ENCODE peak calls at places on chromosomes 12 and 14, in eight cellular contexts. P is left ventricle myocardium inferior; S is testis; I is IMR-90; Z is uterus; Y is caudate nucleus; J is HL-60; D is CD8-positive, alpha-beta T cell. K is an unnamed sample.

GRCh38 chr14:60092516-60092915 is 793 bp downstream of the PCNX4 start:
- DNase-seq in P (no peak), S (peak), I (peak), Z (peak), Y (no peak), J (peak), D (no peak), K (peak)

GRCh38 chr12:76249501-76249900 is 98.7 kb downstream of the BBS10 start:
- DNase-seq in P (no peak), S (no peak), I (no peak), Z (no peak), Y (no peak), J (no peak), D (no peak), K (no peak)

GRCh38 chr14:36224176-36224575 is 47.7 kb upstream of the PTCSC3 start:
- DNase-seq in P (no peak), S (no peak), I (no peak), Z (no peak), Y (no peak), J (no peak), D (no peak), K (no peak)

GRCh38 chr12:92988622-92989130 is 59.6 kb upstream of the EEA1 start:
- DNase-seq in P (no peak), S (no peak), I (no peak), Z (no peak), Y (no peak), J (no peak), D (no peak), K (no peak)

GRCh38 chr14:80624581-80624980 is 317.0 kb downstream of the CEP128 start:
- DNase-seq in P (no peak), S (no peak), I (peak), Z (no peak), Y (no peak), J (no peak), D (no peak), K (no peak)

GRCh38 chr12:21509768-21510167 is 8.2 kb downstream of the GOLT1B start:
- DNase-seq in P (no peak), S (no peak), I (no peak), Z (no peak), Y (no peak), J (no peak), D (no peak), K (peak)

GRCh38 chr12:4118017-4118510 is 155.5 kb upstream of the CCND2 start:
- DNase-seq in P (peak), S (peak), I (peak), Z (no peak), Y (no peak), J (peak), D (no peak), K (peak)

GRCh38 chr14:54374117-54374884 is 22.5 kb upstream of the CDKN3 start:
- DNase-seq in P (no peak), S (no peak), I (peak), Z (no peak), Y (no peak), J (no peak), D (no peak), K (no peak)

GRCh38 chr14:72802588-72802946 is 91.3 kb downstream of the DPF3 start:
- DNase-seq in P (no peak), S (no peak), I (peak), Z (no peak), Y (no peak), J (no peak), D (no peak), K (no peak)

GRCh38 chr14:94121485-94121884 is 7.9 kb downstream of the IFI27L2 start:
- DNase-seq in P (no peak), S (no peak), I (no peak), Z (peak), Y (no peak), J (no peak), D (no peak), K (no peak)

GRCh38 chr12:6336859-6337744 is 4.8 kb downstream of the TNFRSF1A start:
- DNase-seq in P (no peak), S (no peak), I (no peak), Z (peak), Y (no peak), J (peak), D (peak), K (peak)

GRCh38 chr14:54347044-54347443 is 49.8 kb upstream of the CDKN3 start:
- DNase-seq in P (no peak), S (no peak), I (no peak), Z (no peak), Y (no peak), J (no peak), D (no peak), K (no peak)

GRCh38 chr12:68310370-68310769 is 21.8 kb downstream of the MDM1 start:
- DNase-seq in P (no peak), S (no peak), I (peak), Z (no peak), Y (no peak), J (no peak), D (no peak), K (no peak)

GRCh38 chr12:32217354-32218310 is 111.0 kb downstream of the BICD1 start:
- DNase-seq in P (no peak), S (no peak), I (peak), Z (no peak), Y (no peak), J (peak), D (no peak), K (no peak)

GRCh38 chr12:113980537-113981337 is 14.6 kb upstream of the RBM19 start:
- DNase-seq in P (no peak), S (peak), I (peak), Z (no peak), Y (no peak), J (peak), D (no peak), K (no peak)

GRCh38 chr14:71552809-71553208 is 379.4 kb upstream of the RGS6 start:
- DNase-seq in P (no peak), S (no peak), I (no peak), Z (no peak), Y (no peak), J (no peak), D (no peak), K (no peak)

GRCh38 chr14:89399594-89400068 is 17.4 kb downstream of the FOXN3 start:
- DNase-seq in P (no peak), S (no peak), I (peak), Z (no peak), Y (no peak), J (no peak), D (no peak), K (no peak)

GRCh38 chr12:19778822-19779221 is 339.5 kb downstream of the AEBP2 start:
- DNase-seq in P (no peak), S (no peak), I (no peak), Z (no peak), Y (no peak), J (no peak), D (no peak), K (no peak)

GRCh38 chr14:49942090-49942489 is 49.2 kb downstream of the ARF6 start:
- DNase-seq in P (no peak), S (no peak), I (no peak), Z (no peak), Y (no peak), J (no peak), D (no peak), K (no peak)

GRCh38 chr12:27651201-27651600 is 45.0 kb upstream of the REP15 start:
- DNase-seq in P (no peak), S (no peak), I (peak), Z (no peak), Y (no peak), J (no peak), D (no peak), K (no peak)

GRCh38 chr12:122853582-122854245 is 18.5 kb downstream of the HIP1R start:
- DNase-seq in P (no peak), S (no peak), I (no peak), Z (no peak), Y (no peak), J (no peak), D (no peak), K (no peak)

GRCh38 chr12:6703631-6704030 is 3.0 kb upstream of the PIANP start:
- DNase-seq in P (no peak), S (no peak), I (peak), Z (no peak), Y (no peak), J (peak), D (no peak), K (no peak)

GRCh38 chr14:84657866-84658385 is 872.0 kb upstream of the FLRT2 start:
- DNase-seq in P (no peak), S (no peak), I (no peak), Z (no peak), Y (no peak), J (no peak), D (no peak), K (no peak)

GRCh38 chr12:98845957-98846356 is 200.9 kb downstream of the APAF1 start:
- DNase-seq in P (no peak), S (no peak), I (no peak), Z (no peak), Y (no peak), J (no peak), D (no peak), K (no peak)

GRCh38 chr12:47889040-47889439 is 15.8 kb downstream of the VDR start:
- DNase-seq in P (no peak), S (no peak), I (no peak), Z (no peak), Y (no peak), J (peak), D (no peak), K (no peak)

DNA sequence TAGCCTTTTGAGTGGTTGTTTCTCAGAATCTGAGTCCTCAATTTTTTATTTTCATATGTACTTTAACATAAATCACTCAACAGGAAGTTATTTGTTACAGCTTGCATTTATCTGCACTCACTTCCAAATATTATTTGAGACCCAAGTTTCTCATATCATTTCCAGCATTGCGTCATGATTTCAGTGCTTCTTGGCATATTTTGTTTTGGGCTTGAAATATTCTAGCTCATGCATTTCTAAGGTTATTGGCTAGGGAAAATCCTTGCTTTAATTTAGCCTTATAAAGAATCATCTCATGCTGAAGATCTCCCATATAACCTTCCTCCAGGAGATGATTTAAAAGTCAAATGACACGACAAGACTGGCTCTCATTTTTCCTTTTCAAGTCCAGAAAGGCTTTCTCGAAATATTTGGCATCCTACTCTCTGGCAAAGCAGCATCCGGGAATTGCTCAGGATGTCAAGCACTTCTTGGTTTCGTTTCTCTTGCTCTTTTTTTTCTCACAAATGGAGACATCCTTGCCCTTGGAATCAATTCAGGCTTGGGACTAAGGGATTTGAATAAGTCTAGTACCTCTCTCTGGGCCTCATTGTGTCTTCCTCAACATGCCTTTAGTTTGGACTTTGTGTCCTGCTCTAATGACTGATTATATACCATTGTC is 295.0 kb downstream of the RMST start:
- DNase-seq in P (no peak), S (no peak), I (no peak), Z (no peak), Y (no peak), J (no peak), D (no peak), K (no peak)
- H3K27ac ChIP-seq in P (peak), S (peak), I (no peak), Z (peak), Y (no peak), J (no peak), D (no peak), K (no peak)

DNA sequence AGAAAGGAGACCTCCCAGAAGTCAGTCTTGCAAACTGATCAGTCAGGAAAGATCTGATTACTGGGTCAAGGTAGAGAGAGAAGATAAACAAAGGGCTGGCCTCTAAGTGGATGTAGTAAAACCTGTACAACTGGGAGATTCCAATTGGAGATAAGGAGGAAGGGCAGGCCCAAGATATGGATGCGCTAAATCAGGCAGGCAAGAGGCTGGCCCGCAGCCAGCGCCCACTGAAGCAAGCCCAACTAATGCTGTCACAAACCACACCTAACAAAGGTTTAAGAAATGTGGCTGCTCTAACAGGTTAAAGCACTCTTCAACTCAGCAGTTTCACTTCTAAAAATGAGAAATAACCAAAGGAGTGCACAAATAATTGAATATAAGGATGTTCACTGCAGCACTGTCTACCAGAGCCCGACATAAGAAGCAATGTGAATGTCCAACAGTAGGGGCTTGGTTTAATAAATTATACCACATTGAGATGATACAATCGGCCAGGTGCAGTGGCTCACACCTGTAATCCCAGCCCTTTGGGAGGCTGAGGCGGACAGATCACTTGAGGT is 4.7 kb downstream of the GLTP start:
- DNase-seq in P (no peak), S (no peak), I (no peak), Z (no peak), Y (no peak), J (no peak), D (no peak), K (no peak)
- H3K27ac ChIP-seq in P (no peak), S (no peak), I (no peak), Z (no peak), Y (peak), J (no peak), D (no peak), K (no peak)

GRCh38 chr14:104968541-104969401 is 9.4 kb downstream of the AHNAK2 start:
- DNase-seq in P (no peak), S (no peak), I (no peak), Z (peak), Y (no peak), J (no peak), D (no peak), K (no peak)
- H3K27ac ChIP-seq in P (peak), S (no peak), I (no peak), Z (peak), Y (no peak), J (no peak), D (no peak), K (no peak)

DNA sequence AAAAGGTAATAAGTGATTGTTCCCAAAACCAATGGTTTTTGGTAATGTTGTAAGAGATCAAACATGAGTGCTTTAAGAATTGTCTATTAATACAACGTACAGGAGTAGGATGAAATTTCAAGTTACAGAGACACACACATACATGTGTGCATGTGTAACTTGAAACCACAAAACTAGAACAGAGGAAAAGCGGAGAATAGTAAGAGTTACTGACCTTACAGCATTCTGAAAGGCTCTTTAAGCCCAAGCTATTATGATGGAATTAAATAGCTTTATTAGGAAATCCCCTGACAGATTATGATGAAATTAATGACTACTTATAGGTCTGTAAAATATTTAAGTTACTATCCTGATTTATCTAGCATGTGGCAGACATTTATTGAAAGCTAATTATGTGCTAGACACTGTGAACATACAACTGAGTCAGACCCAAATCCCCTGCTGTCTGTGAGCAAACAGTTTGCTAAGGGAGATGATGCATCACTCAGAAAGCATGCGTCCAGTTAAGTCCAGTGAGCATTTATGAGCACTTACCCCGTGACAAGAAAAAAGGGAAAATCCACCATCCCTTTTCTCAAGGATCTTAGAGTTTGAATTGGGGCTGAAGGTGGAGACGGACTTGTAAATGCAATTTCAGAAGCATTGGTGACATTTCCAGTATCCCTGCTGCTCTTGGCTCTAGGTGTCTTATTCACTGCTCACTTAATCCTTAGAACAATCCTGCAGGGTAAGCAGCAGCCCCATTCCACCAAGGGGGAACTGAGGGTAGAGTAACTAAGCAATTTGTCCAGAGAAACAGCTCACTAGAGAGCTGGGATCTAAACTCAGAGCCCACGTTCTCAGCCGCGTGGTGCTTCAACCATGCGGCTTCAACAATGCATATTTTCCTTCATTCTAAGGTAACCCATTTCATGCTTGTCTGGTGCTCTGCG is 117.4 kb downstream of the EML1 start:
- DNase-seq in P (no peak), S (no peak), I (peak), Z (no peak), Y (no peak), J (no peak), D (no peak), K (no peak)
- H3K27ac ChIP-seq in P (no peak), S (no peak), I (peak), Z (no peak), Y (no peak), J (no peak), D (no peak), K (no peak)

DNA sequence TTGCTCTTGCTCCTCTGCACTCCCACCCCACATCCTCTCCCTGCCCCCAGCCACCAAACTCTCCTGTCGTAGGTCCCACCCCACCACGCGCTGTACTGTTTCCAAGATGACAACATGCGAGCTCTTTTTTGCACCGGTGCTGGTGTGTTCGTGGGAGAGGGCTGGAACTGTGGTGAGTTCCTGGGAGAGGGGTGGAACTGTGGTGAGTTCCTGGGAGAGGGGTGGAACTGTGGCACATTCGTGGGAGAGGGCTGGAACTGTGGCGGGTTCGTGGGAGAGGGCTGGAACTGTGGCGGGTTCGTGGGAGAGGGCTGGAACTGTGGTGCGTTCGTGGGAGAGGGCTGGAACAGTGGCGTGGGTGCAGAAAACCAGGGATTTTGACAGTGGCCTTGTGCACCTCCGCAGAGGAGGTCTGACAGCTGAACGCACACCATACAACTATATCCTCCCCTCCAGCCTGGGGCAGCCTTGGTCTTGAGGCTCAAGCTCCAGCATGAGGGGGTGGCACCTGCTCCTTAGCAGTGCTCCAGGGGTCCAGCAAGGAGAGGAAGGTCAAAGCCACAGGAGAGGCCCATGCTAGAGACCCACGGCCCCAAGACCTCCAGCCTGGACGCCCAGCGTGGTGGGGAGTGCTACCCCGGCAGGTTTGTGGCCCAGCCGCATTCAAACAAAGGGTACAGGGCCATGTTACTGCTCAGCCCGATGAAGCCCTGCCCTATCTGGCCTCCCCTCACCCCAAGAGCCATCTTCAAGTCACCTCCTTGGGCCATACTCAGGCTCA is 50.1 kb downstream of the ACTN1 start:
- DNase-seq in P (no peak), S (no peak), I (no peak), Z (no peak), Y (no peak), J (no peak), D (no peak), K (no peak)
- H3K27ac ChIP-seq in P (peak), S (peak), I (peak), Z (peak), Y (peak), J (peak), D (peak), K (peak)

GRCh38 chr12:106281056-106281782 is 21.3 kb upstream of the TCP11L2 start:
- DNase-seq in P (no peak), S (no peak), I (no peak), Z (no peak), Y (no peak), J (no peak), D (no peak), K (no peak)
- H3K27ac ChIP-seq in P (peak), S (no peak), I (no peak), Z (no peak), Y (no peak), J (no peak), D (no peak), K (no peak)

DNA sequence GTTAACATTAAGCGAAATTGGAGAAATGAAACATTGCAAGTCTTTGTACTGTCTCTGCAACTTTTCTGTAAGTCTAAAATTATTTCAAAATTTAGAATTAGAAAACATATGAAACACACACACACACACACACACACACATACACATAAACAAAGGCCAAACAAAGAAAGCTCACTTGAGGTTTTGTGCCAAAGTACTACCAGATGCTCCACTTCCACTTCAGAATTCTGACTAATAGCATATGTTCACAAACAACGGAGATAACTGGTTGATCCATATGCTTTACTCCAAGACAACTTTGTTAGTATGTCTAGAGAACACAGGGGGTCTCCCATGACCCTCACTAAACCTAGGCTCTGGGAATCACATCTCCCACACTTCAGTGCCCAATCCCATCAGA is 133.8 kb upstream of the CLEC14A start:
- DNase-seq in P (no peak), S (no peak), I (peak), Z (no peak), Y (no peak), J (no peak), D (no peak), K (no peak)
- H3K27ac ChIP-seq in P (no peak), S (no peak), I (peak), Z (no peak), Y (no peak), J (no peak), D (no peak), K (no peak)